ENCODE peak calls at places on chromosomes 12 and 14, in five cellular contexts. V is fibroblast of villous mesenchyme, G is HFFc6, B is cardiac muscle cell, S is GM10248. Y is an unnamed sample.

GRCh38 chr14:72480465-72481243 is 413.2 kb downstream of the DPF3 start:
- DNase-seq in G (no peak), S (no peak), B (no peak), V (no peak), Y (no peak)

GRCh38 chr14:104757681-104758392 is 4.9 kb downstream of the SIVA1 start:
- DNase-seq in G (no peak), S (no peak), B (no peak), V (no peak), Y (no peak)

GRCh38 chr12:13211191-13211858 is 14.8 kb downstream of the EMP1 start:
- DNase-seq in S (no peak), G (no peak), V (no peak), B (no peak), Y (no peak)

GRCh38 chr14:60241091-60241490 is 7.9 kb upstream of the PPM1A start:
- DNase-seq in S (no peak), G (no peak), V (no peak), B (no peak), Y (no peak)

GRCh38 chr12:127479256-127479655 is 787.7 kb upstream of the TMEM132C start:
- DNase-seq in G (no peak), V (no peak), B (no peak), S (no peak), Y (no peak)

GRCh38 chr12:6664902-6665301 is 2.0 kb upstream of the ING4 start:
- DNase-seq in B (no peak), V (no peak), S (no peak), G (no peak), Y (no peak)

GRCh38 chr12:12469386-12469785 is 93.3 kb downstream of the DUSP16 start:
- DNase-seq in B (no peak), S (no peak), G (no peak), V (no peak), Y (no peak)

GRCh38 chr12:32964981-32965585 is 68.5 kb upstream of the PKP2 start:
- DNase-seq in B (no peak), V (no peak), G (no peak), S (no peak), Y (no peak)

GRCh38 chr14:89549381-89550102 is 132.5 kb upstream of the FOXN3 start:
- DNase-seq in V (peak), G (peak), S (no peak), B (no peak), Y (peak)

GRCh38 chr14:104603623-104604401 is 760 bp downstream of the TMEM179 start:
- DNase-seq in G (no peak), S (no peak), V (no peak), B (no peak), Y (no peak)

DNA sequence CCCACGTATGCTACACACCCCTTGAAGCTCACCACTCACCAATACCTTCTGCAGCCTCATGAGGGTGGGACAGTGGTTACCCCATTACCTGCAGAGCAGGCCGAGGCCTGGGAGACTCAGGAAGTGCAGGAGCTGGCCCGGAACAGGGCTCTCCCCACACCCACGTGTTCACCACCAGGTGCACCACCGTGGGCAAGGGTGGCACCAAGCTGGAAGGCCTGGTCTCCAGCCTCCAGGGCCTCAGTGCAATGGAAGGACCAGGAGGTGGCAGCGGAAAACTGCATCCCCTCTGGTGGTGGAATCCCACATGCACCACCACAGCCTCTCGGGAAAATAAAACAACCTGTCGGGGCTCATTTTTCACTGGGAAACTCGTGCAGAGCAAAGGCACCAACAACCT is 36.4 kb downstream of the ITPK1 start:
- DNase-seq in V (no peak), G (no peak), B (no peak), S (no peak), Y (no peak)
- TF ChIP-seq CTCF in V (peak), G (peak), B (no peak), S (no peak), Y (no peak)

GRCh38 chr14:95679995-95680735 is 6.1 kb upstream of the TCL1B start:
- DNase-seq in B (peak), G (no peak), S (peak), V (no peak), Y (no peak)
- TF ChIP-seq CTCF in B (no peak), G (no peak), S (peak), V (peak), Y (no peak)

DNA sequence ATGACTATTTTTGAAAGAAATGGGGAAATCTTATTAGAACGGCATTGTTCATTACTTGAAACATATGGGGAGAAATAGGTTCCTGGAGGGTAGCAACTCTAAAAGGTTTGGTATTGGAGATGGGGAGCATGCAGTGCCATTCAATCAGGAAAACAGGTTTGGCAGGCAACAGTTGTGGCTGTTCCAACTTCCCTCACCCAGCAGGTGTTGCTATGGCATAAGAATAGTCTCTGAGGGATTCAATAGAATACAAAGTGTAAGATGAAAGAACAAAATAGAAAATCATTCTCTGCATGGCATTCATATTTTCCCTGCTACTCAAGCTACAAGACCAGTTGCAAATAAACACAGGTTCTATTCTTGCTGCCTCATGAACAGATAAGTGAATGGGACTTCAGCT is 393.3 kb upstream of the RPL10L start:
- DNase-seq in S (no peak), G (no peak), V (no peak), B (peak), Y (no peak)
- TF ChIP-seq CTCF in S (no peak), G (no peak), V (no peak), B (no peak), Y (no peak)

GRCh38 chr14:99975190-99975589 is 90.0 kb upstream of the EVL start:
- DNase-seq in G (no peak), B (no peak), V (no peak), S (no peak), Y (no peak)
- TF ChIP-seq CTCF in G (no peak), B (no peak), V (no peak), S (no peak), Y (no peak)

DNA sequence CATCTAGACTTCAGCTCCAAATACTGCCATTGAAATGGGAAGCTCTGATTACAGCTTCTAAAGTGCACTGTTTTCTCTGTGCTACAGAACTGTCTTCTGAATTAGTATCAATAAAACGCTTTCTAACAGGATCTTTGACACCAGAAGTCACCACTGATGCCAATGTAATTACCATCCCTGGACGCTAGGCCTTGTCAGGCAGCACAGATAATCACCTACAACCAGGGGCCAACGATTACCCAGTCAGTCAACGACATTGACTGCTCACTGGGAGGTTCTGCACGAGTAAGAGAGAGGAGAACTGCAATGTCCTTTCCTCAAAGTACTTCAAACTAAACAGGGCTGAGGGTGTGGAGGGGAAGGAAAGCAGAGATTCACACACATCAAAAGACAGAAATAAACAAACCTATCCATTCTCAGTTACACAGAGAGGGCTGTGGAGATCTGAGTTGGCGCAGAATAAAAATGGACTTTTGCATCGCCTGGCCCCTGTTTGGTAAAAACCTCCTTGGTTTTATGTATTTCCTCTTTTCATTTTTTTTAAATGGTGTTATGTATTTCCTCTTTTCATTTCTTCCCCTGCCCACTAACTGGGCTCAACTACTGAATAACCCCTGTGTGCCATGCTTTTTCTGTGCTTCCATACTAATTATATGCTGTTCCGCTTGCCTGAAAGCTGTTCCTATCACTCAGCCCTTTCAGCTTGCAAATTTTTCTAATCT is 492.2 kb downstream of the APAF1 start:
- DNase-seq in V (no peak), G (no peak), B (no peak), S (no peak), Y (no peak)
- TF ChIP-seq CTCF in V (no peak), G (no peak), B (no peak), S (no peak), Y (peak)

GRCh38 chr14:36647827-36648753 is 13.6 kb upstream of the PAX9 start:
- DNase-seq in B (peak), V (peak), G (no peak), S (peak), Y (peak)
- TF ChIP-seq CTCF in B (peak), V (peak), G (peak), S (no peak), Y (peak)

DNA sequence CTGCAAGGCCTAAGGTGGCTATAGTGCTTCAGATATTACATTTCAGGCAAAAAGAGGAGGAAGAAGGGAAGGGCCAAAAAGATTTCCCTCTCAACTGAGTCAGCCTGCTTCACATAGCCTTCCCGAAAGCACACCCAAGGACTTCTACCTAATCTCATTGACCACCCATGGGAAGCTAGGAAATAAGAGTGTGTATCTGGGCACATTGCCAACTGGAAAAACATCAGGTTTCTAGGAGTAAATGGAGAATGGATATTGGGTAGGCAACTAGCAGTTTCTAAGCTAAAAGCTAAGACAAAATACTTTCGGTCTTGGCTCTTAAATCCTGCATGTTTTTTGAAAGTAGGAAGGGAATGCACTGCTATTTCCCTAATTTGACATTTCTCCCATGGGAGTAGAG is 221.7 kb upstream of the GRIP1 start:
- DNase-seq in B (no peak), S (no peak), G (no peak), V (no peak), Y (no peak)
- TF ChIP-seq CTCF in B (no peak), S (no peak), G (no peak), V (no peak), Y (no peak)

GRCh38 chr12:110844131-110844530 is 2.7 kb upstream of the CCDC63 start:
- DNase-seq in V (no peak), S (no peak), G (no peak), B (no peak), Y (no peak)

GRCh38 chr12:110849748-110850403 is 3.1 kb downstream of the CCDC63 start:
- DNase-seq in V (no peak), G (no peak), B (no peak), S (no peak), Y (no peak)

GRCh38 chr12:110848524-110848923 is 1.7 kb downstream of the CCDC63 start:
- DNase-seq in B (no peak), G (no peak), S (no peak), V (no peak), Y (no peak)

GRCh38 chr12:110844551-110845395 is 2.0 kb upstream of the CCDC63 start:
- DNase-seq in G (no peak), V (no peak), B (no peak), S (no peak), Y (no peak)

GRCh38 chr12:110846615-110847566 is at the start of gene CCDC63:
- DNase-seq in S (peak), V (peak), B (peak), G (no peak), Y (peak)
- TF ChIP-seq CTCF in S (peak), V (peak), B (peak), G (no peak), Y (peak)

GRCh38 chr12:75482636-75483035 is 2.1 kb downstream of the GLIPR1 start:
- DNase-seq in B (no peak), V (no peak), G (no peak), S (no peak), Y (no peak)
- TF ChIP-seq CTCF in B (no peak), V (no peak), G (no peak), S (no peak), Y (no peak)

DNA sequence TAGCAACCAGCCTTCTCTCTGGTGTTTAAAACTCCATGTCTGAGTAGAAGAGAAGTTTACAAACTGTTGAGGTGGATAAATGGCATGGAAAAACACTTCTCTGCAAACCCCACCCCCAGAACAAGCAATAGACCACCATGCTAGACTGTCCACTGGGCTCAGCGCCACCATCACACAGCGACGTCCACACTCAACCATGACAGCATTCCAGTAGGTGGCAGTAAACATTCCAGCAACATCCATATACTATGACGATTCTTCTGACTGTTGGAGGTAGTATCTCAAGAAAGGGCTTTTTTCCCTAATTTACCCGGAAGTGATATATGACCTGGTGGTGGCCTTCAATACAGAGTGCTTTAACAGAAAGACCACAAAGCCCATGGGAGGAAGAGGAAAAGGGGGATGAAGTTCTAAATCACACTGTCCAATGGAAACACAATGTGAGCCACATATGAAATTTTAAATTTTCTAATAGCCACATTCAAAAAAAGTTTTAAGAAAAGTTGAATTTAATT is 152.2 kb downstream of the SLC15A4 start:
- DNase-seq in S (no peak), B (no peak), G (no peak), V (no peak), Y (no peak)
- TF ChIP-seq CTCF in S (no peak), B (no peak), G (no peak), V (no peak), Y (no peak)

Y was measured in neural crest cell.